ENCODE peak calls at places on chromosomes 3 and 15, in four cellular contexts. M is K562, B is A549, C is H1. H is an unnamed sample.
A peak's percentile ranks its signal among the peaks of the same experiment; 100 is the strongest.

GRCh38 chr3:143998266-143998665 is 26.6 kb downstream of the DIPK2A start:
- DNase-seq in B (no peak), M (no peak), C (no peak), H (no peak)

GRCh38 chr3:159882784-159883779 is 105.6 kb upstream of the IL12A start:
- DNase-seq in M (no peak), B (no peak), C (no peak), H (peak; percentile 73)

GRCh38 chr3:37823189-37823588 is 38.5 kb upstream of the CTDSPL start:
- DNase-seq in B (no peak), M (no peak), C (no peak), H (no peak)

GRCh38 chr15:53962646-53963561 is 15.3 kb upstream of the UNC13C start:
- DNase-seq in M (no peak), B (peak; percentile 18), C (peak; percentile 59), H (peak; percentile 10)

GRCh38 chr3:54299169-54299935 is 177.0 kb downstream of the CACNA2D3 start:
- DNase-seq in B (no peak), C (no peak), M (no peak), H (no peak)

GRCh38 chr3:194633349-194634004 is at the start of gene TMEM44:
- DNase-seq in C (peak; percentile 88), B (peak; percentile 89), M (peak; percentile 91), H (peak; percentile 89)

GRCh38 chr3:184805351-184806038 is 6.5 kb upstream of the VPS8 start:
- DNase-seq in M (peak; percentile 26), B (no peak), C (no peak), H (peak; percentile 6)

GRCh38 chr3:13700362-13700761 is 151.4 kb downstream of the FBLN2 start:
- DNase-seq in C (no peak), B (no peak), M (peak; percentile 14), H (no peak)

GRCh38 chr3:45387171-45387570 is 1.2 kb upstream of the LARS2 start:
- DNase-seq in M (no peak), B (no peak), C (no peak), H (no peak)

GRCh38 chr15:71349336-71349735 is 234.1 kb downstream of the THSD4 start:
- DNase-seq in C (no peak), B (no peak), M (no peak), H (no peak)
- H3K27ac ChIP-seq in C (peak overlapping the region; percentile 23), B (no peak overlapping the region), M (no peak overlapping the region), H (no peak overlapping the region)

GRCh38 chr15:20295238-20295811 is 246.3 kb downstream of the GOLGA6L6 start:
- DNase-seq in M (peak; percentile 4), B (no peak), C (no peak), H (no peak)
- TF ChIP-seq MAX in M (no peak), B (no peak), C (no peak), H (no peak)

DNA sequence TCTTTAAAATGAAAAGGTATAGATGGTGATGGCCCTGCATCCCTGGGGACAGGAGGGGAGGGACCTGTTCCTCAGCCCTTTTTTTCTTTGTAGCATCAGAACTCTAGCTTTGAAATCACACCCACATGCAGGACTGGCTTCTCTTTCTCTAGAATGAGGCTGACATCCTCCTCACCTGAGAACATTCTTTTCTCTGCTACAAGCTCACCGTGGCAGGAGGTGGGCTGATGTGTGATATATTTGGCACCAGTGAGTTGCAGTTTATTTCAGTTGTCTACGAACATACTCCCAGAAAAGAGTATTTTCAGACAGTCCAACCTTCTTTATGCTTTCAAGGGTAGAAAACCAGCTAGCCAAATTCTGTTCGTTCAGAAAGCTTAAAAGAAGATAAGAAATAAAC is 43.6 kb upstream of the RARB start:
- DNase-seq in C (no peak), B (no peak), M (no peak), H (no peak)
- TF ChIP-seq POLR2A in C (no peak), B (no peak), M (no peak), H (no peak)

DNA sequence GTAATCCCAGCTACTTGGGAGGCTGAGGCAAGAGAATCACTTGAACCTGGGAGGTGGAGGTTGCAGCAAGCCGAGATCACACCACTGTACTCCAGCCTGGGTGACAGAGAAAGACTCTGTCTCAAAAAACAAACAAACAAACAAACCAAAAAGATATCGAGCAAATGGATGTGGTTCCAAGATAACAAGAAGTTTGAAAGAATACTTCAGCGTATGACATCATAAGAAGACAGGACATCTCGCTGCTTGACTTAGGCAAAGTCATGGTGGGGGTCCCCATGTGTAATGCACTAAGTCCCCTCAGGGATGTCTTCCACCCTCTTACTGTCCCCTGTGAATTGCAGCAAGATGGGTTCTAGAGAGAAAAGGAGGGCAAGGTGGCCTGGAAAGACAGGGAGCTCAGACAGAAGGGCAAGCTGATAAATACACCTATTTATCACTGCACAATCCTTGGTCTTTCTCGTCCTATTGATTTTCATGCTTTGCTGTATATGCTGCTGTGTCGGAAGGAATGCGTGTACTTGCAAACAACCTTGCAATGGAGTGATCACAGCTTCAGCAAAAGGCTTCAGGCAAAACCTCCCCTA is 115.0 kb downstream of the BDH1 start:
- DNase-seq in M (no peak), B (no peak), C (no peak), H (no peak)
- H3K27ac ChIP-seq in M (no peak overlapping the region), B (no peak overlapping the region), C (no peak overlapping the region), H (no peak overlapping the region)

DNA sequence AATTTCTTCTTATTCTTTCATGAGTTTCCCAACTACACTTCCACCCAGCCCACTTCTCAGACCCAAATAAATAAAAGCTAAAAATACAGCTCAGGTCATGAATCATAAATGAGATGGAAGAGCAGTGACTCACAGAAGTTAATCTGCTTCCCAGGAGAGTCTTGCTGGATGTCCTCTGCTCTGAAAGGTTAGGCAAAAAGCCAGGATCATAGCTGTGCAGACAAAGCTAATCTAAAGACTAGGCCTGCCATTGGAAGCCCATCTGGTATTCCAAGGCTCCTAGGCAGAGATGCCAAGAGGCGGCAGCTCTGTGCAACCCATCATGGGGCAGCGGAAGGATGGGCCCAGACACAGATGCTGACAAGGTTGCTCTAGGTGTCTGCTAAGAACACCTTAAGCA is 24.0 kb downstream of the SHC4 start:
- DNase-seq in B (peak; percentile 50), C (no peak), M (no peak), H (no peak)
- TF ChIP-seq MAX in B (no peak), C (no peak), M (no peak), H (no peak)